ENCODE peak calls at places on chromosomes 7 and 10, in four cellular contexts. U is MM.1S, Z is gastrocnemius medialis, E is prostate gland. S is an unnamed sample.

GRCh38 chr10:133047526-133047925 is 40.2 kb upstream of the ADGRA1 start:
- DNase-seq in E (no peak), U (no peak), Z (no peak), S (no peak)

GRCh38 chr7:75732764-75733630 is 5.7 kb downstream of the HIP1 start:
- DNase-seq in Z (no peak), E (no peak), U (no peak), S (no peak)

GRCh38 chr7:50707607-50708006 is 75.1 kb downstream of the GRB10 start:
- DNase-seq in U (no peak), Z (no peak), E (no peak), S (no peak)

GRCh38 chr10:9253121-9253520 is 1198.6 kb downstream of the GATA3 start:
- DNase-seq in E (no peak), Z (no peak), U (no peak), S (no peak)

GRCh38 chr7:26958834-26959233 is 94.4 kb upstream of the SKAP2 start:
- DNase-seq in Z (no peak), U (no peak), E (no peak), S (peak)

GRCh38 chr7:134630890-134631289 is 15.8 kb upstream of the BPGM start:
- DNase-seq in Z (no peak), U (no peak), E (no peak), S (peak)

GRCh38 chr7:140698477-140698876 is 2.0 kb downstream of the NDUFB2 start:
- DNase-seq in U (no peak), Z (no peak), E (no peak), S (no peak)

GRCh38 chr10:96513686-96514551 is at the start of gene TLL2:
- DNase-seq in Z (peak), U (peak), E (peak), S (peak)

GRCh38 chr7:133081119-133081604 is 728 bp downstream of the CHCHD3 start:
- DNase-seq in Z (no peak), U (peak), E (no peak), S (no peak)

GRCh38 chr10:72085166-72085565 is 3.2 kb downstream of the SPOCK2 start:
- DNase-seq in U (no peak), E (no peak), Z (no peak), S (no peak)

GRCh38 chr7:88509341-88509740 is 202.6 kb upstream of the STEAP4 start:
- DNase-seq in Z (no peak), E (no peak), U (no peak), S (no peak)

GRCh38 chr10:81386817-81387216 is 488.2 kb upstream of the NRG3 start:
- DNase-seq in E (no peak), Z (no peak), U (no peak), S (no peak)

GRCh38 chr7:98921608-98922372 is 43.5 kb downstream of the TRRAP start:
- DNase-seq in Z (no peak), E (no peak), U (no peak), S (no peak)

GRCh38 chr10:4763960-4764428 is 62.0 kb upstream of the AKR1E2 start:
- DNase-seq in E (no peak), Z (no peak), U (no peak), S (peak)

GRCh38 chr10:23096814-23097549 is 1.6 kb downstream of the MSRB2 start:
- DNase-seq in E (peak), Z (no peak), U (no peak), S (no peak)

GRCh38 chr10:100287756-100288155 is 1.3 kb upstream of the BLOC1S2 start:
- DNase-seq in U (no peak), E (no peak), Z (no peak), S (no peak)

GRCh38 chr7:157013602-157014549 is 3.4 kb upstream of the MNX1 start:
- DNase-seq in Z (no peak), E (no peak), U (peak), S (no peak)

GRCh38 chr7:52482076-52482475 is 553.4 kb upstream of the POM121L12 start:
- DNase-seq in U (no peak), Z (no peak), E (no peak), S (no peak)

GRCh38 chr7:34015656-34016055 is 110.3 kb downstream of the BMPER start:
- DNase-seq in U (no peak), E (no peak), Z (no peak), S (no peak)

GRCh38 chr7:6430271-6430940 is 17.3 kb downstream of the DAGLB start:
- DNase-seq in U (no peak), Z (no peak), E (no peak), S (no peak)
- H3K27ac ChIP-seq in U (no peak), Z (no peak), E (no peak), S (peak)

GRCh38 chr7:112212516-112213036 is 6.1 kb downstream of the ZNF277 start:
- DNase-seq in E (no peak), U (no peak), Z (no peak), S (no peak)
- H3K27ac ChIP-seq in E (no peak), U (no peak), Z (no peak), S (no peak)

GRCh38 chr10:103554488-103555320 is 61.2 kb downstream of the NEURL1 start:
- DNase-seq in E (peak), U (peak), Z (peak), S (no peak)
- H3K27ac ChIP-seq in E (no peak), U (no peak), Z (peak), S (no peak)

GRCh38 chr7:47314248-47314647 is 267.7 kb downstream of the TNS3 start:
- DNase-seq in E (no peak), Z (no peak), U (no peak), S (no peak)
- H3K27ac ChIP-seq in E (no peak), Z (peak), U (no peak), S (no peak)

DNA sequence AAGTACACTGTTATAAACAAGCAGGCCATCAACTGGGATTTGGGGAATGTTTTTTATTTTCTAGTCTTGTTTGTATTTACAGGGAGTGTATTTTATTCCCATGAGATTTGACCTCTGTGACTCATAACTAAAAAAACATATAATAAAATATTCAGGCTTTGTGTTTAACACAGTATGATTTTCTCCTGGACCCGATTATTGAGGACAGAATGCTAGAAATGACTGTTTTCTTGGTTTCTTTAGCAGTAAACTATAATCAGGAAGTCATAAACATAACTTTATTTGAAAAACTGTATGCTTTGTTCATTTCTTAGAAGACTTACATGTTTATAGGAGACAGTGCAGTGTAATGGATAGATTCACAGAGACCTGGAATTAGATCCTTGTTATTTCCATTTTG is 2.1 kb downstream of the NHLRC2 start:
- DNase-seq in U (no peak), E (no peak), Z (no peak), S (no peak)
- H3K27ac ChIP-seq in U (no peak), E (peak), Z (peak), S (no peak)

GRCh38 chr7:130386876-130387275 is 6.6 kb downstream of the CPA1 start:
- DNase-seq in U (no peak), E (no peak), Z (no peak), S (no peak)

GRCh38 chr7:130385600-130386066 is 5.3 kb downstream of the CPA1 start:
- DNase-seq in Z (peak), U (no peak), E (no peak), S (no peak)

GRCh38 chr7:130387306-130387627 is 7.0 kb downstream of the CPA1 start:
- DNase-seq in Z (no peak), E (no peak), U (no peak), S (no peak)

GRCh38 chr7:130388671-130389070 is 8.4 kb downstream of the CPA1 start:
- DNase-seq in Z (no peak), U (no peak), E (no peak), S (no peak)

DNA sequence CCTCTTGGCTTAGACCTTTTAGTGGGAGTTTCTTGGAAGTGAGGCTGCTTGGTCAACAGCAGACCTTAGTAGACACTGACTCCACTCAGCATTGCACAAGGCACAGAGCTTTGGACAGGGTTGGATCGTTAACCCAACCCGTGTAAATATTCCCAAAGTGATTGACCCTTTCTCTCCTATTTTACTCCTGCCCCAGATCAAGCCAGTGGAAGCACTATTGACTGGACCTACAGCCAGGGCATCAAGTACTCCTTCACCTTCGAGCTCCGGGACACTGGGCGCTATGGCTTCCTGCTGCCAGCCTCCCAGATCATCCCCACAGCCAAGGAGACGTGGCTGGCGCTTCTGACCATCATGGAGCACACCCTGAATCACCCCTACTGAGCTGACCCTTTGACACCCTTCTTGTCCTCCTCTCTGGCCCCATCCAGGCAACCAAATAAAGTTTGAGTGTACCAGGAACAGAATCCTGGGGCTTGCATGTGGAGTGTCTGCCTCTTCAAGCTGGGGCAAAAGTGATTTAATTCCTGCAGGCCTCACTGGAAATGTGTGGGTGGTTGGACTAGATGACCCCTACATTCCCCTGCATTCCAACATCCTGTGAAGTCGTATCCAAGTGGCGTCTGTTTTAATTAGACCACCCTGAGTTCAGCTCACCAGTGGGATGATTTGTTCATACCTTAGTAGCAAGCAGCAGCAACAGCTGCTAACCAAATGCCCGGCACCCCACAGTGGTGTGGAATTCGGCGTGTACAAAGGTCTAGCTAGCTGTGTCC is 7.5 kb downstream of the CPA1 start:
- DNase-seq in U (no peak), Z (no peak), E (no peak), S (no peak)
- H3K27ac ChIP-seq in U (no peak), Z (no peak), E (no peak), S (no peak)

GRCh38 chr7:79923953-79924352 is 210.7 kb upstream of the GNAI1 start:
- DNase-seq in Z (no peak), U (no peak), E (no peak), S (no peak)

GRCh38 chr7:79921976-79922375 is 212.7 kb upstream of the GNAI1 start:
- DNase-seq in E (no peak), U (no peak), Z (no peak), S (no peak)

GRCh38 chr7:79927116-79927515 is 207.5 kb upstream of the GNAI1 start:
- DNase-seq in E (no peak), Z (no peak), U (no peak), S (no peak)

GRCh38 chr7:79922894-79923293 is 211.7 kb upstream of the GNAI1 start:
- DNase-seq in U (no peak), E (no peak), Z (no peak), S (no peak)
- H3K27ac ChIP-seq in U (no peak), E (no peak), Z (no peak), S (no peak)

DNA sequence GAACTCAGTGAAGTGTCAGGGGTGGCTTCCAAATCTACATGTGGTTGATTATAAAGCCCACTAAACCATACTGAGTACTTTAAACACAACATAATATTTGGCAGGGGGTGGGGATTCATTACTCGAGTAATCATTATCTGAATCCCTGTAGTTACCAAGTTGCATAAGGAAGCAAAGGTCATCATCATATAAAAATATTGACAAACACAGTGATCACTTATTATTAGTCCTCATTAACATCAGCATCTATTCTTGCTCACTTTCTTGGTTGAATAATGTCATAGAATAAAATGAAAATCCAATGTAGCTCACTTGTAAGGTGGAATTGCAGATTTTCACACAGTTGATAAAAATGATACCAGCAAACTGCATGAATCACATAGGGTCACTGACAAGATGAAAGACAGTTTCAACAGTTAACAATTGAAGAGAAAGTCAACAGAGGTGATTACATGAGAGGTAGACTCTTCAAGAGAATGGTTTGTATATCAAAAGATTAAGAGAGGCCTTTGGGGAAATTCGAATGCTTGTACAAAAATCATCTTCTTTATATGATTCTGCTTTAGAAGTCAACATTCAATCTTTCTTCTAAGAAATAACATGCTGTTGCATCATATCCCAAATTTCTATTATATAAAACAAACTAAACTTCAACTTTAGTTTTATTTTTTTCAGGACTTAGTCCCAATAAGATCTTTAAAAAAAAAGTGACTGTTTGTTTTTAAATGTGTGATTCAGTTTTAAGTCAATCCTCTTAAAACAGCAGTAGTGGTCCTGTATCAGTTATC is 185.5 kb upstream of the KLF14 start:
- DNase-seq in U (no peak), Z (no peak), E (no peak), S (no peak)
- H3K27ac ChIP-seq in U (no peak), Z (peak), E (no peak), S (peak)

DNA sequence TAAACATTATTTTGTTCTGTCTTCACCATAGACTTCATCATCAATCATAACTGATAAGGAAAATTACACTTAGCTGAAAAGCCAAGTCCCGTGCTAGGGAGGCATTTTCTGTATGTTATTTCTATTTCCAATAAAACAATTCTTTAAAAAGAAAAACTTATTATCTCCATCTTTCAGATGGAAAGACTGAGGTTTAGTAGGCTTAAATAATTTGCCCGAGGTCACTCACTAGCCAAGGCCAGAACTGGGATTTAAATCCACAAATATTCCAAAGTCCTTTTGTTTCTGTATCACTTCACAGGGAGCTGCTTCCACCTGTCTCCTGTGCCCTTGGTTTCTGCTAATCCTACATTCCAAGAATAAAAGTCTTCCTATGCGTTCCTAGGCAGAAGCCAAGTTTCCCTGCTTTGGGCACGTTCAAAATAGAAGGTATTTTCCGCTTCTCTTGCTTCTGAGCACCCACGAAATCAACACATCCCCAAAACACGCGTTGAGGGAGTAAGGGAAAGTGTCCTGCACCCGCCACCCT is 720 bp downstream of the CPVL start:
- DNase-seq in U (no peak), E (no peak), Z (no peak), S (no peak)
- H3K27ac ChIP-seq in U (no peak), E (no peak), Z (peak), S (no peak)

GRCh38 chr10:13715091-13715490 is 128.3 kb downstream of the PRPF18 start:
- DNase-seq in Z (no peak), U (no peak), E (no peak), S (no peak)
- H3K27ac ChIP-seq in Z (no peak), U (no peak), E (no peak), S (no peak)